ENCODE peak calls at places on chromosomes 5 and 9, in seven cellular contexts. One of them, this sample, is unnamed.

GRCh38 chr9:10000669-10001068 is 612.1 kb downstream of the PTPRD start:
- DNase-seq in AG10803: no peak
- DNase-seq in astrocyte of the cerebellum: no peak
- DNase-seq in GM06990: no peak
- DNase-seq in ovary: no peak
- DNase-seq in fibroblast of lung: no peak
- DNase-seq in bronchial epithelial cell: no peak
- DNase-seq in this sample: no peak

GRCh38 chr5:13566903-13567339 is 377.6 kb downstream of the DNAH5 start:
- DNase-seq in AG10803: peak
- DNase-seq in astrocyte of the cerebellum: peak
- DNase-seq in GM06990: no peak
- DNase-seq in ovary: no peak
- DNase-seq in fibroblast of lung: peak
- DNase-seq in bronchial epithelial cell: peak
- DNase-seq in this sample: peak

GRCh38 chr9:125993423-125993935 is 246.3 kb downstream of the PBX3 start:
- DNase-seq in AG10803: no peak
- DNase-seq in astrocyte of the cerebellum: no peak
- DNase-seq in GM06990: no peak
- DNase-seq in ovary: no peak
- DNase-seq in fibroblast of lung: no peak
- DNase-seq in bronchial epithelial cell: no peak
- DNase-seq in this sample: no peak

GRCh38 chr5:76473676-76474075 is 70.6 kb downstream of the IQGAP2 start:
- DNase-seq in AG10803: no peak
- DNase-seq in astrocyte of the cerebellum: no peak
- DNase-seq in GM06990: no peak
- DNase-seq in ovary: no peak
- DNase-seq in fibroblast of lung: no peak
- DNase-seq in bronchial epithelial cell: no peak
- DNase-seq in this sample: no peak

GRCh38 chr9:88530051-88530450 is 4.9 kb upstream of the NXNL2 start:
- DNase-seq in AG10803: peak
- DNase-seq in astrocyte of the cerebellum: peak
- DNase-seq in GM06990: no peak
- DNase-seq in ovary: no peak
- DNase-seq in fibroblast of lung: peak
- DNase-seq in bronchial epithelial cell: peak
- DNase-seq in this sample: no peak

GRCh38 chr5:67516959-67517358 is 320.4 kb upstream of the CD180 start:
- DNase-seq in AG10803: peak
- DNase-seq in astrocyte of the cerebellum: peak
- DNase-seq in GM06990: no peak
- DNase-seq in ovary: no peak
- DNase-seq in fibroblast of lung: peak
- DNase-seq in bronchial epithelial cell: peak
- DNase-seq in this sample: no peak

GRCh38 chr9:114852050-114852594 is 46.3 kb upstream of the TNFSF15 start:
- DNase-seq in AG10803: peak
- DNase-seq in astrocyte of the cerebellum: peak
- DNase-seq in GM06990: no peak
- DNase-seq in ovary: no peak
- DNase-seq in fibroblast of lung: peak
- DNase-seq in bronchial epithelial cell: peak
- DNase-seq in this sample: peak

GRCh38 chr5:124651663-124652513 is 94.6 kb downstream of the ZNF608 start:
- DNase-seq in AG10803: no peak
- DNase-seq in astrocyte of the cerebellum: no peak
- DNase-seq in GM06990: peak
- DNase-seq in ovary: peak
- DNase-seq in fibroblast of lung: peak
- DNase-seq in bronchial epithelial cell: peak
- DNase-seq in this sample: no peak

GRCh38 chr5:109945097-109945678 is 255.5 kb downstream of the MAN2A1 start:
- DNase-seq in AG10803: no peak
- DNase-seq in astrocyte of the cerebellum: peak
- DNase-seq in GM06990: no peak
- DNase-seq in ovary: no peak
- DNase-seq in fibroblast of lung: peak
- DNase-seq in bronchial epithelial cell: no peak
- DNase-seq in this sample: no peak

GRCh38 chr9:124285903-124286291 is 28.1 kb downstream of the NEK6 start:
- DNase-seq in AG10803: peak
- DNase-seq in astrocyte of the cerebellum: peak
- DNase-seq in GM06990: peak
- DNase-seq in ovary: peak
- DNase-seq in fibroblast of lung: peak
- DNase-seq in bronchial epithelial cell: no peak
- DNase-seq in this sample: peak

GRCh38 chr5:134029156-134029555 is 24.4 kb upstream of the VDAC1 start:
- DNase-seq in AG10803: peak
- DNase-seq in astrocyte of the cerebellum: no peak
- DNase-seq in GM06990: no peak
- DNase-seq in ovary: no peak
- DNase-seq in fibroblast of lung: peak
- DNase-seq in bronchial epithelial cell: peak
- DNase-seq in this sample: peak

GRCh38 chr9:24245988-24246387 is 299.7 kb downstream of the IZUMO3 start:
- DNase-seq in AG10803: peak
- DNase-seq in astrocyte of the cerebellum: peak
- DNase-seq in GM06990: no peak
- DNase-seq in ovary: no peak
- DNase-seq in fibroblast of lung: peak
- DNase-seq in bronchial epithelial cell: peak
- DNase-seq in this sample: no peak

GRCh38 chr9:129626079-129626943 is at the start of gene NTMT1:
- DNase-seq in AG10803: peak
- DNase-seq in astrocyte of the cerebellum: no peak
- DNase-seq in GM06990: peak
- DNase-seq in ovary: peak
- DNase-seq in fibroblast of lung: peak
- DNase-seq in bronchial epithelial cell: peak
- DNase-seq in this sample: no peak

GRCh38 chr5:176768174-176768970 is 42.0 kb upstream of the UNC5A start:
- DNase-seq in AG10803: no peak
- DNase-seq in astrocyte of the cerebellum: no peak
- DNase-seq in GM06990: no peak
- DNase-seq in ovary: no peak
- DNase-seq in fibroblast of lung: no peak
- DNase-seq in bronchial epithelial cell: no peak
- DNase-seq in this sample: no peak

GRCh38 chr9:128421474-128422010 is 885 bp downstream of the CERCAM start:
- DNase-seq in AG10803: peak
- DNase-seq in astrocyte of the cerebellum: no peak
- DNase-seq in GM06990: no peak
- DNase-seq in ovary: no peak
- DNase-seq in fibroblast of lung: peak
- DNase-seq in bronchial epithelial cell: no peak
- DNase-seq in this sample: no peak

GRCh38 chr9:127816728-127817127 is 14.0 kb downstream of the FPGS start:
- DNase-seq in AG10803: no peak
- DNase-seq in astrocyte of the cerebellum: no peak
- DNase-seq in GM06990: no peak
- DNase-seq in ovary: no peak
- DNase-seq in fibroblast of lung: no peak
- DNase-seq in bronchial epithelial cell: no peak
- DNase-seq in this sample: no peak

GRCh38 chr5:152853361-152853760 is 448.3 kb upstream of the NMUR2 start:
- DNase-seq in AG10803: no peak
- DNase-seq in astrocyte of the cerebellum: no peak
- DNase-seq in GM06990: no peak
- DNase-seq in ovary: no peak
- DNase-seq in fibroblast of lung: no peak
- DNase-seq in bronchial epithelial cell: no peak
- DNase-seq in this sample: no peak

GRCh38 chr5:73189816-73190451 is 16.9 kb downstream of the TMEM174 start:
- DNase-seq in AG10803: peak
- DNase-seq in astrocyte of the cerebellum: peak
- DNase-seq in GM06990: no peak
- DNase-seq in ovary: no peak
- DNase-seq in fibroblast of lung: peak
- DNase-seq in bronchial epithelial cell: no peak
- DNase-seq in this sample: peak

GRCh38 chr5:40991168-40991980 is 79.8 kb downstream of the MROH2B start:
- DNase-seq in AG10803: no peak
- DNase-seq in astrocyte of the cerebellum: peak
- DNase-seq in GM06990: no peak
- DNase-seq in ovary: peak
- DNase-seq in fibroblast of lung: peak
- DNase-seq in bronchial epithelial cell: peak
- DNase-seq in this sample: no peak

DNA sequence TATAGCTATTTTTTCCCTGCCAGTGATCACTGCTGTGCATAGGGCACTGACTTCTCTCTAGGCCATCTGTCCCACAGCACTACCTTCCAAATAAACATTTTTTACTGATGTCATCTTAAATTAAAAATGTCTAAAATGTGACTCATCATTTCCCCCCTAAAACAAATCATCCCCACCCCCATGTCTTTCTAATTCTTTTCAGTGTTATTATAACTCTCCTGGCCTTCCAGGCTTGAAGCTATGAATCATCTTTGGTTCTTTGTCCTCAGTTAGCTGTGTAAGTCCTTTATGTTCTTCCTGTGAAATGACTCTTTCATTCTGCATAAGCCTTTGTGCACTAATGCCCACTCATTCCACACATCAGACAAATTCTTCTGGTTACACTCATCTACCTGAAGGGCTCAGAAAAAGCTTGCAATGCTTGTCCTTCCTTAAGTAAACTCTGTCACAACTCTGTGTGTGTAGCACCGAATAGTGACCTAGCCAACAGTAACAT is 78.1 kb downstream of the CFAP95 start:
- DNase-seq in AG10803: peak
- DNase-seq in astrocyte of the cerebellum: peak
- DNase-seq in GM06990: no peak
- DNase-seq in ovary: no peak
- DNase-seq in fibroblast of lung: peak
- DNase-seq in bronchial epithelial cell: peak
- DNase-seq in this sample: no peak
- H3K4me3 ChIP-seq in AG10803: no peak
- H3K4me3 ChIP-seq in astrocyte of the cerebellum: no peak
- H3K4me3 ChIP-seq in GM06990: no peak
- H3K4me3 ChIP-seq in ovary: no peak
- H3K4me3 ChIP-seq in fibroblast of lung: no peak
- H3K4me3 ChIP-seq in bronchial epithelial cell: no peak
- H3K4me3 ChIP-seq in this sample: no peak

DNA sequence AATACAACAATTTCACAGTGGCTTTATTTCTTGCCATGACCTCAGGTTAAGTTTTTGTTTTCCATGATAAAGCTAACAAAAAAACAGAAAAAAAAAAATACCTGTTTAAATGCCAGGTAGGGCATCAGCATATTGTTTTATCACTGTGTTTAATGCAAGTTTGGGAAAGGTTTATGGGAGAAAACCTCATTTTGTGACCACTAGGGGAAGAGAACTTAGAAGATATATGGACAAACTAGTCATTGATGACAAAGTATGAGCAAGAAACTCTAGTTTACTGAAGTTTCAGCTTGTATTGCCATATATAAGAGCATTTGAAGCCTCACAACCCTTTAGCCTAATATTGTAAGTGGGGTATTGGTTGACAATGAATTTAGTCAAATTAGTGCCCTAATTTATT is 1431.4 kb upstream of the CDH18 start:
- DNase-seq in AG10803: no peak
- DNase-seq in astrocyte of the cerebellum: no peak
- DNase-seq in GM06990: no peak
- DNase-seq in ovary: no peak
- DNase-seq in fibroblast of lung: no peak
- DNase-seq in bronchial epithelial cell: no peak
- DNase-seq in this sample: no peak
- TF ChIP-seq CTCF in AG10803: no peak
- TF ChIP-seq CTCF in astrocyte of the cerebellum: no peak
- TF ChIP-seq CTCF in GM06990: no peak
- TF ChIP-seq CTCF in ovary: no peak
- TF ChIP-seq CTCF in fibroblast of lung: no peak
- TF ChIP-seq CTCF in bronchial epithelial cell: no peak
- TF ChIP-seq CTCF in this sample: no peak

DNA sequence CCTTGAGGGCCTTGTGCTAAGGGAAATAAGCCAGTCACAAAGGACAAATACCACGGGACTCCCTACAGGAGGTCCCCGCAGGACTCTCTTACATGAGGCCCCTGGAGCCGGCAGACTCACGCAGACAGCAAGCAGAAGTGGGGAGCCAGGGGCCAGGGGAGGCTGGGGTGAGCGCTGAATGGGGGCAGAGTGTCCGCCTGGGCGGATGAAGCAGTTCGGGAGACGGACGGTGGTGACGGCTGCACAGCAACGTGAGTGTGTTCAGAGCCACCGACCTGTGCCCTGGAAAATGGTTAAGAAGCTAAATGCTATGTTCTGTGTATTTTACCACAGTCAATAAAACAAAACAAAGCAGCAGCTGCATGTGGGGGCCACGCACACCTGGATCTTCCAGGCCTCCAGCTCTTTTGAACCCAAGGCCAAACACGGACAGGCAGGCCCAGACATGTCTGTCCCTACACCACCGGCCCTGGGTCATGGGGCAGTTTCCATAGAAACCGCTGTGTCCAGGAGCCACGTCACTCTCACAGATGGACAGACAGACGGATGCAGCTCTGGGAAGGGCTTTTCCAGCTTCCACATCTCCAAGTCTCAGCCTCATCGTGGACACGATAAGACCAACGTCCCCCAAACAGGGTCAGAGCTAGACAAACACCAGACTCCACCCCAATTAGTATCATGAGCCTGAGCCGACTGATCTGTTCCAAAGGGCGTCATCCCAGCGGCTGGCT is 103.9 kb downstream of the VAV2 start:
- DNase-seq in AG10803: no peak
- DNase-seq in astrocyte of the cerebellum: no peak
- DNase-seq in GM06990: no peak
- DNase-seq in ovary: no peak
- DNase-seq in fibroblast of lung: no peak
- DNase-seq in bronchial epithelial cell: peak
- DNase-seq in this sample: no peak
- H3K4me3 ChIP-seq in AG10803: no peak
- H3K4me3 ChIP-seq in astrocyte of the cerebellum: no peak
- H3K4me3 ChIP-seq in GM06990: no peak
- H3K4me3 ChIP-seq in ovary: no peak
- H3K4me3 ChIP-seq in fibroblast of lung: no peak
- H3K4me3 ChIP-seq in bronchial epithelial cell: no peak
- H3K4me3 ChIP-seq in this sample: no peak

DNA sequence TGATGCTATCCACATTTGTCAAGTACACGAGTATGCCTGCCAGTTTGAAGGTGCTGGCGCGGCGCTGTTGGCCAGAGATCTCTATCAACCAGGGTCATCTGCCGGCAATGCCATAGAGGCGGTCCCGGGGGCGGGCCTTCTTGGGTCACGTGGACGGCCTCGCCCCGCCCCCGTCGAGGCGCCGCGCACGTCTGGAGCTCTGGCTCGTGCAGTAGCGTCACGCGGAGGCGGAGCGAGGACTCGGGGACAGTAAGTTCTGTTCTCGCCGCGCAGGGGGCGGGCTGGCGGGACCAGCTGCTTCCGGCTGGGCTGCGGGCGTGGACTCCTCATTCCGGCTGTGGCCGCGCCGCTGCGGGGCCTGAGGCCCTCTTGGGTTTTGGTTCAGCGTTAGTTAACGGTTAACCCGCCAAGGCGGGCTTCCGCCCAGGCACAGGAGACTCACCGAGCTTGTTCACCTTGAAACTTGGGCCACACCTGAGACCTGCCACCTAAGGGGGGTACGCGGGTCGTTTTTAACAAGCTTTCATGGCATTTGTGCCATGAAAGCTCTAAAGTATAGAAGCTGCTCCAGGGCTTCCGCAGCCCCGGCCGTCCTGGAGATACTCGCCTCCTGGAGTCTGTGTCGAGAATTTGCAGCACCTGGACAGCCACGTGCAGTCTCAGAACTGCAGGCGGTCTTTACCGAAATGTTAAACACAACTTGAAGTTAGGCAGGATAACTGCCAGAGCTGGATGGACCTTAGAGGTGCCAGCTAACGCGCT is at the start of gene RFESD:
- DNase-seq in AG10803: peak
- DNase-seq in astrocyte of the cerebellum: peak
- DNase-seq in GM06990: peak
- DNase-seq in ovary: peak
- DNase-seq in fibroblast of lung: peak
- DNase-seq in bronchial epithelial cell: peak
- DNase-seq in this sample: peak
- TF ChIP-seq CTCF in AG10803: peak
- TF ChIP-seq CTCF in astrocyte of the cerebellum: peak
- TF ChIP-seq CTCF in GM06990: no peak
- TF ChIP-seq CTCF in ovary: peak
- TF ChIP-seq CTCF in fibroblast of lung: peak
- TF ChIP-seq CTCF in bronchial epithelial cell: peak
- TF ChIP-seq CTCF in this sample: peak

This sample was measured in AG04449.